ENCODE peak calls at places on chromosomes 13 and 19, in eight cellular contexts. One of them, this sample, is unnamed.

GRCh38 chr13:98520674-98521449 is 56.0 kb downstream of the STK24 start:
- DNase-seq in ELR: no peak
- DNase-seq in A673: no peak
- DNase-seq in NAMALWA: no peak
- DNase-seq in activated T-helper 1 cell treated with anti-CD3 and anti-CD28 coated beads, Interleukin-2, amount 50 U/mL, for 16 hours: no peak
- DNase-seq in AG04450: no peak
- DNase-seq in Jurkat, Clone E6-1: no peak
- DNase-seq in SW480: no peak
- DNase-seq in this sample: no peak

GRCh38 chr19:14480695-14481069 is 5.5 kb upstream of the PTGER1 start:
- DNase-seq in Jurkat, Clone E6-1: no peak
- DNase-seq in activated T-helper 1 cell treated with anti-CD3 and anti-CD28 coated beads, Interleukin-2, amount 50 U/mL, for 16 hours: no peak
- DNase-seq in A673: no peak
- DNase-seq in AG04450: peak
- DNase-seq in NAMALWA: no peak
- DNase-seq in ELR: peak
- DNase-seq in SW480: no peak
- DNase-seq in this sample: no peak

GRCh38 chr13:98406475-98406874 is 170.4 kb downstream of the STK24 start:
- DNase-seq in A673: no peak
- DNase-seq in activated T-helper 1 cell treated with anti-CD3 and anti-CD28 coated beads, Interleukin-2, amount 50 U/mL, for 16 hours: no peak
- DNase-seq in AG04450: no peak
- DNase-seq in SW480: no peak
- DNase-seq in ELR: no peak
- DNase-seq in Jurkat, Clone E6-1: no peak
- DNase-seq in NAMALWA: no peak
- DNase-seq in this sample: no peak

GRCh38 chr19:19338082-19338481 is 17.5 kb downstream of the MAU2 start:
- DNase-seq in A673: no peak
- DNase-seq in ELR: no peak
- DNase-seq in activated T-helper 1 cell treated with anti-CD3 and anti-CD28 coated beads, Interleukin-2, amount 50 U/mL, for 16 hours: no peak
- DNase-seq in Jurkat, Clone E6-1: no peak
- DNase-seq in AG04450: no peak
- DNase-seq in SW480: no peak
- DNase-seq in NAMALWA: no peak
- DNase-seq in this sample: no peak

GRCh38 chr13:72437458-72437857 is 290.0 kb downstream of the MZT1 start:
- DNase-seq in A673: no peak
- DNase-seq in NAMALWA: no peak
- DNase-seq in AG04450: peak
- DNase-seq in Jurkat, Clone E6-1: no peak
- DNase-seq in SW480: no peak
- DNase-seq in activated T-helper 1 cell treated with anti-CD3 and anti-CD28 coated beads, Interleukin-2, amount 50 U/mL, for 16 hours: no peak
- DNase-seq in ELR: peak
- DNase-seq in this sample: no peak

GRCh38 chr13:47708386-47708785 is 292.7 kb downstream of the SUCLA2 start:
- DNase-seq in ELR: peak
- DNase-seq in AG04450: no peak
- DNase-seq in SW480: no peak
- DNase-seq in Jurkat, Clone E6-1: no peak
- DNase-seq in activated T-helper 1 cell treated with anti-CD3 and anti-CD28 coated beads, Interleukin-2, amount 50 U/mL, for 16 hours: no peak
- DNase-seq in NAMALWA: no peak
- DNase-seq in A673: no peak
- DNase-seq in this sample: no peak

GRCh38 chr13:19836472-19836871 is 27.0 kb downstream of the ZMYM5 start:
- DNase-seq in A673: no peak
- DNase-seq in SW480: no peak
- DNase-seq in NAMALWA: no peak
- DNase-seq in AG04450: no peak
- DNase-seq in Jurkat, Clone E6-1: no peak
- DNase-seq in ELR: peak
- DNase-seq in activated T-helper 1 cell treated with anti-CD3 and anti-CD28 coated beads, Interleukin-2, amount 50 U/mL, for 16 hours: no peak
- DNase-seq in this sample: no peak

GRCh38 chr13:77810430-77810829 is 108.2 kb downstream of the EDNRB start:
- DNase-seq in A673: peak
- DNase-seq in NAMALWA: peak
- DNase-seq in AG04450: no peak
- DNase-seq in Jurkat, Clone E6-1: peak
- DNase-seq in activated T-helper 1 cell treated with anti-CD3 and anti-CD28 coated beads, Interleukin-2, amount 50 U/mL, for 16 hours: no peak
- DNase-seq in SW480: no peak
- DNase-seq in ELR: peak
- DNase-seq in this sample: no peak

GRCh38 chr13:39538826-39539555 is 64.0 kb downstream of the LHFPL6 start:
- DNase-seq in A673: no peak
- DNase-seq in activated T-helper 1 cell treated with anti-CD3 and anti-CD28 coated beads, Interleukin-2, amount 50 U/mL, for 16 hours: no peak
- DNase-seq in Jurkat, Clone E6-1: no peak
- DNase-seq in NAMALWA: no peak
- DNase-seq in SW480: no peak
- DNase-seq in AG04450: peak
- DNase-seq in ELR: peak
- DNase-seq in this sample: no peak

GRCh38 chr19:15191982-15192381 is 8.8 kb downstream of the NOTCH3 start:
- DNase-seq in AG04450: no peak
- DNase-seq in ELR: no peak
- DNase-seq in activated T-helper 1 cell treated with anti-CD3 and anti-CD28 coated beads, Interleukin-2, amount 50 U/mL, for 16 hours: no peak
- DNase-seq in SW480: no peak
- DNase-seq in A673: no peak
- DNase-seq in NAMALWA: no peak
- DNase-seq in Jurkat, Clone E6-1: no peak
- DNase-seq in this sample: no peak

GRCh38 chr13:78137404-78138142 is 218.9 kb upstream of the EDNRB start:
- DNase-seq in SW480: peak
- DNase-seq in NAMALWA: peak
- DNase-seq in A673: peak
- DNase-seq in activated T-helper 1 cell treated with anti-CD3 and anti-CD28 coated beads, Interleukin-2, amount 50 U/mL, for 16 hours: no peak
- DNase-seq in AG04450: peak
- DNase-seq in Jurkat, Clone E6-1: peak
- DNase-seq in ELR: peak
- DNase-seq in this sample: peak

GRCh38 chr19:1117654-1118053 is 13.9 kb downstream of the GPX4 start:
- DNase-seq in A673: no peak
- DNase-seq in AG04450: no peak
- DNase-seq in NAMALWA: no peak
- DNase-seq in SW480: no peak
- DNase-seq in activated T-helper 1 cell treated with anti-CD3 and anti-CD28 coated beads, Interleukin-2, amount 50 U/mL, for 16 hours: no peak
- DNase-seq in ELR: no peak
- DNase-seq in Jurkat, Clone E6-1: no peak
- DNase-seq in this sample: no peak

GRCh38 chr13:35714096-35714495 is 237.6 kb upstream of the MAB21L1 start:
- DNase-seq in ELR: no peak
- DNase-seq in A673: no peak
- DNase-seq in SW480: no peak
- DNase-seq in activated T-helper 1 cell treated with anti-CD3 and anti-CD28 coated beads, Interleukin-2, amount 50 U/mL, for 16 hours: no peak
- DNase-seq in NAMALWA: no peak
- DNase-seq in AG04450: no peak
- DNase-seq in Jurkat, Clone E6-1: no peak
- DNase-seq in this sample: no peak

GRCh38 chr19:40601061-40601973 is at the start of gene LTBP4:
- DNase-seq in activated T-helper 1 cell treated with anti-CD3 and anti-CD28 coated beads, Interleukin-2, amount 50 U/mL, for 16 hours: no peak
- DNase-seq in NAMALWA: no peak
- DNase-seq in Jurkat, Clone E6-1: no peak
- DNase-seq in SW480: peak
- DNase-seq in AG04450: no peak
- DNase-seq in A673: peak
- DNase-seq in ELR: peak
- DNase-seq in this sample: peak

GRCh38 chr19:18425515-18426415 is 6.6 kb downstream of the SSBP4 start:
- DNase-seq in ELR: peak
- DNase-seq in AG04450: no peak
- DNase-seq in Jurkat, Clone E6-1: no peak
- DNase-seq in A673: peak
- DNase-seq in SW480: no peak
- DNase-seq in activated T-helper 1 cell treated with anti-CD3 and anti-CD28 coated beads, Interleukin-2, amount 50 U/mL, for 16 hours: no peak
- DNase-seq in NAMALWA: no peak
- DNase-seq in this sample: no peak

GRCh38 chr19:55526216-55527196 is 10.4 kb downstream of the SBK2 start:
- DNase-seq in NAMALWA: no peak
- DNase-seq in Jurkat, Clone E6-1: no peak
- DNase-seq in AG04450: no peak
- DNase-seq in activated T-helper 1 cell treated with anti-CD3 and anti-CD28 coated beads, Interleukin-2, amount 50 U/mL, for 16 hours: no peak
- DNase-seq in ELR: peak
- DNase-seq in SW480: no peak
- DNase-seq in A673: peak
- DNase-seq in this sample: no peak

GRCh38 chr13:111789420-111789819 is 277.5 kb upstream of the SOX1 start:
- DNase-seq in AG04450: no peak
- DNase-seq in ELR: no peak
- DNase-seq in A673: no peak
- DNase-seq in NAMALWA: no peak
- DNase-seq in Jurkat, Clone E6-1: no peak
- DNase-seq in activated T-helper 1 cell treated with anti-CD3 and anti-CD28 coated beads, Interleukin-2, amount 50 U/mL, for 16 hours: no peak
- DNase-seq in SW480: no peak
- DNase-seq in this sample: no peak

GRCh38 chr19:4508698-4509097 is 9.6 kb downstream of the PLIN4 start:
- DNase-seq in Jurkat, Clone E6-1: no peak
- DNase-seq in A673: no peak
- DNase-seq in ELR: no peak
- DNase-seq in SW480: no peak
- DNase-seq in AG04450: no peak
- DNase-seq in activated T-helper 1 cell treated with anti-CD3 and anti-CD28 coated beads, Interleukin-2, amount 50 U/mL, for 16 hours: no peak
- DNase-seq in NAMALWA: no peak
- DNase-seq in this sample: no peak

GRCh38 chr19:18762125-18763023 is 28.7 kb downstream of the COMP start:
- DNase-seq in ELR: no peak
- DNase-seq in AG04450: no peak
- DNase-seq in A673: no peak
- DNase-seq in SW480: peak
- DNase-seq in NAMALWA: no peak
- DNase-seq in activated T-helper 1 cell treated with anti-CD3 and anti-CD28 coated beads, Interleukin-2, amount 50 U/mL, for 16 hours: no peak
- DNase-seq in Jurkat, Clone E6-1: no peak
- DNase-seq in this sample: no peak

GRCh38 chr19:32638625-32639024 is 36.4 kb downstream of the ANKRD27 start:
- DNase-seq in activated T-helper 1 cell treated with anti-CD3 and anti-CD28 coated beads, Interleukin-2, amount 50 U/mL, for 16 hours: no peak
- DNase-seq in ELR: no peak
- DNase-seq in NAMALWA: no peak
- DNase-seq in A673: no peak
- DNase-seq in AG04450: no peak
- DNase-seq in SW480: no peak
- DNase-seq in Jurkat, Clone E6-1: no peak
- DNase-seq in this sample: no peak

GRCh38 chr19:33720691-33721682 is 75.7 kb upstream of the KCTD15 start:
- DNase-seq in A673: no peak
- DNase-seq in AG04450: no peak
- DNase-seq in SW480: no peak
- DNase-seq in NAMALWA: peak
- DNase-seq in Jurkat, Clone E6-1: no peak
- DNase-seq in activated T-helper 1 cell treated with anti-CD3 and anti-CD28 coated beads, Interleukin-2, amount 50 U/mL, for 16 hours: no peak
- DNase-seq in ELR: no peak
- DNase-seq in this sample: no peak

GRCh38 chr19:6967962-6968361 is 53.3 kb downstream of the MBD3L2B start:
- DNase-seq in NAMALWA: no peak
- DNase-seq in ELR: no peak
- DNase-seq in Jurkat, Clone E6-1: no peak
- DNase-seq in A673: no peak
- DNase-seq in AG04450: no peak
- DNase-seq in activated T-helper 1 cell treated with anti-CD3 and anti-CD28 coated beads, Interleukin-2, amount 50 U/mL, for 16 hours: no peak
- DNase-seq in SW480: no peak
- DNase-seq in this sample: no peak

GRCh38 chr13:110593430-110594130 is 21.8 kb upstream of the NAXD start:
- DNase-seq in ELR: peak
- DNase-seq in A673: peak
- DNase-seq in NAMALWA: peak
- DNase-seq in Jurkat, Clone E6-1: peak
- DNase-seq in activated T-helper 1 cell treated with anti-CD3 and anti-CD28 coated beads, Interleukin-2, amount 50 U/mL, for 16 hours: no peak
- DNase-seq in SW480: peak
- DNase-seq in AG04450: no peak
- DNase-seq in this sample: peak

GRCh38 chr19:954672-955494 is 29.0 kb downstream of the ARID3A start:
- DNase-seq in ELR: no peak
- DNase-seq in A673: no peak
- DNase-seq in activated T-helper 1 cell treated with anti-CD3 and anti-CD28 coated beads, Interleukin-2, amount 50 U/mL, for 16 hours: no peak
- DNase-seq in NAMALWA: no peak
- DNase-seq in SW480: no peak
- DNase-seq in AG04450: no peak
- DNase-seq in Jurkat, Clone E6-1: no peak
- DNase-seq in this sample: no peak

GRCh38 chr19:35106898-35107540 is 8.6 kb upstream of the FXYD3 start:
- DNase-seq in A673: no peak
- DNase-seq in Jurkat, Clone E6-1: no peak
- DNase-seq in NAMALWA: no peak
- DNase-seq in SW480: no peak
- DNase-seq in activated T-helper 1 cell treated with anti-CD3 and anti-CD28 coated beads, Interleukin-2, amount 50 U/mL, for 16 hours: no peak
- DNase-seq in ELR: no peak
- DNase-seq in AG04450: no peak
- DNase-seq in this sample: no peak